ENCODE peak calls at places on chromosomes 16 and 17, in eight cellular contexts. V is activated T-helper 1 cell treated with anti-CD3 and anti-CD28 coated beads, Interleukin-12 subunit alpha, Interleukin-12 subunit beta, Interleukin-2, Interleukin-4 antibody, amounts not matched to agents 30 ng/mL and 10 ng/mL and 1 ng/mL, durations not matched to agents 14 hours and 24 hours and 36 hours; Y is activated CD4-positive, alpha-beta T cell treated with anti-CD3 and anti-CD28 coated beads for 36 hours; M is ELR; A is DMS 273 treated with DMSO at 0.1 percent for 48 hours; I is CD4-positive, alpha-beta T cell; X is neural progenitor cell; P is colonic mucosa. D is an unnamed sample.

GRCh38 chr16:67108931-67109406 is 772 bp upstream of the PHAF1 start:
- DNase-seq in M (no peak), P (no peak), A (no peak), X (no peak), V (no peak), I (no peak), Y (no peak), D (no peak)

GRCh38 chr16:30858111-30858495 is 35.8 kb downstream of the BCL7C start:
- DNase-seq in V (no peak), X (no peak), Y (no peak), P (no peak), I (no peak), M (no peak), A (no peak), D (no peak)

GRCh38 chr16:2449118-2449517 is 10.8 kb upstream of the TEDC2 start:
- DNase-seq in Y (no peak), P (no peak), A (no peak), M (no peak), X (no peak), I (no peak), V (no peak), D (no peak)

GRCh38 chr17:13509561-13509960 is 92.2 kb downstream of the HS3ST3A1 start:
- DNase-seq in M (no peak), Y (no peak), I (no peak), X (peak), A (no peak), P (no peak), V (no peak), D (no peak)

GRCh38 chr17:78935419-78936323 is 10.5 kb upstream of the TIMP2 start:
- DNase-seq in I (no peak), P (peak), Y (no peak), M (peak), A (peak), V (no peak), X (no peak), D (no peak)

GRCh38 chr17:35947156-35947585 is 3.7 kb upstream of the LYZL6 start:
- DNase-seq in I (peak), Y (peak), A (no peak), X (peak), P (peak), M (peak), V (peak), D (peak)

GRCh38 chr17:12599185-12599920 is 66.3 kb upstream of the MYOCD start:
- DNase-seq in V (no peak), M (peak), A (no peak), I (no peak), X (no peak), Y (no peak), P (no peak), D (no peak)

GRCh38 chr17:62038248-62038647 is 26.8 kb downstream of the MED13 start:
- DNase-seq in I (no peak), X (no peak), P (no peak), V (no peak), M (no peak), A (no peak), Y (no peak), D (no peak)

GRCh38 chr16:81313731-81314602 is 795 bp upstream of the GAN start:
- DNase-seq in P (peak), A (no peak), M (peak), Y (peak), X (peak), V (no peak), I (no peak), D (peak)

GRCh38 chr16:27269300-27270150 is 953 bp upstream of the NSMCE1 start:
- DNase-seq in X (no peak), M (no peak), I (no peak), A (no peak), V (no peak), P (no peak), Y (no peak), D (no peak)

GRCh38 chr16:6193718-6194117 is 1096.1 kb upstream of the EEF2KMT start:
- DNase-seq in M (no peak), X (peak), A (no peak), I (no peak), P (peak), V (no peak), Y (peak), D (no peak)

GRCh38 chr17:7720125-7720524 is 2.6 kb downstream of the DNAH2 start:
- DNase-seq in P (no peak), A (peak), X (no peak), I (no peak), V (no peak), M (no peak), Y (no peak), D (no peak)

GRCh38 chr17:31390426-31390747 is 1.1 kb upstream of the RAB11FIP4 start:
- DNase-seq in X (no peak), I (no peak), Y (no peak), V (no peak), P (no peak), M (no peak), A (no peak), D (no peak)

GRCh38 chr17:40671282-40671681 is 6.3 kb upstream of the KRT222 start:
- DNase-seq in X (no peak), I (no peak), V (no peak), Y (no peak), M (no peak), P (no peak), A (no peak), D (peak)

GRCh38 chr16:14100825-14101224 is 29.7 kb downstream of the MRTFB start:
- DNase-seq in P (no peak), I (no peak), V (no peak), A (no peak), M (no peak), Y (no peak), X (no peak), D (no peak)

GRCh38 chr17:79482719-79483118 is 128.1 kb downstream of the RBFOX3 start:
- DNase-seq in I (no peak), P (no peak), V (no peak), X (peak), A (no peak), Y (no peak), M (no peak), D (no peak)

GRCh38 chr17:9402590-9403199 is 172.9 kb downstream of the STX8 start:
- DNase-seq in P (peak), Y (peak), M (peak), A (no peak), I (peak), X (peak), V (peak), D (peak)

GRCh38 chr17:77556408-77557068 is 402.0 kb upstream of the TNRC6C start:
- DNase-seq in X (peak), A (no peak), M (no peak), Y (no peak), P (no peak), I (no peak), V (no peak), D (no peak)

GRCh38 chr17:2179615-2180295 is 123.8 kb downstream of the SMG6 start:
- DNase-seq in A (peak), M (peak), I (no peak), P (peak), V (no peak), X (no peak), Y (no peak), D (no peak)

GRCh38 chr17:74746922-74747321 is 1.5 kb upstream of the NHERF1 start:
- DNase-seq in V (no peak), A (no peak), X (peak), M (peak), Y (no peak), P (no peak), I (no peak), D (no peak)

GRCh38 chr16:3461120-3461519 is 17.6 kb downstream of the NAA60 start:
- DNase-seq in M (no peak), P (no peak), A (no peak), X (peak), V (no peak), Y (peak), I (no peak), D (no peak)

GRCh38 chr16:21301168-21301894 is 23.2 kb upstream of the CRYM start:
- DNase-seq in Y (peak), I (peak), V (peak), X (peak), M (peak), A (peak), P (peak), D (peak)

GRCh38 chr16:73505178-73505968 is 457.4 kb upstream of the ZFHX3 start:
- DNase-seq in Y (no peak), A (no peak), P (no peak), I (no peak), V (no peak), M (no peak), X (no peak), D (no peak)

GRCh38 chr16:74271879-74272278 is 24.7 kb upstream of the PSMD7 start:
- DNase-seq in I (no peak), A (no peak), Y (no peak), P (no peak), X (no peak), V (no peak), M (peak), D (no peak)